ENCODE peak calls at places on chromosomes 2 and 18, in five cellular contexts. O is frontal cortex; B is occipital lobe; A is stimulated activated CD4-positive, alpha-beta T cell treated with anti-CD3 and anti-CD28 coated beads, Interleukin-2, amount 100 ng/mL, for 48 hours; D is brain pericyte. R is an unnamed sample.

GRCh38 chr2:105143467-105144127 is 97.9 kb upstream of the GPR45 start:
- DNase-seq in B (peak; percentile 34), O (peak; percentile 52), A (peak; percentile 24), D (no peak), R (no peak)

GRCh38 chr2:64646007-64646880 is 7.5 kb downstream of the SERTAD2 start:
- DNase-seq in A (peak; percentile 90), D (no peak), O (peak; percentile 65), B (peak; percentile 78), R (no peak)

GRCh38 chr2:241156997-241157441 is 6.8 kb downstream of the PPP1R7 start:
- DNase-seq in D (peak; percentile 29), A (no peak), B (peak; percentile 65), O (no peak), R (no peak)

GRCh38 chr2:150888337-150888736 is 373.3 kb downstream of the RBM43 start:
- DNase-seq in B (no peak), O (no peak), D (no peak), A (no peak), R (no peak)

GRCh38 chr18:23131693-23132319 is 3.5 kb upstream of the CABLES1 start:
- DNase-seq in A (peak; percentile 60), B (no peak), O (peak; percentile 56), D (peak; percentile 60), R (no peak)

GRCh38 chr2:19425419-19425818 is 67.0 kb upstream of the OSR1 start:
- DNase-seq in B (no peak), D (no peak), O (no peak), A (no peak), R (no peak)

GRCh38 chr18:45760443-45761036 is 36.6 kb downstream of the SLC14A1 start:
- DNase-seq in B (no peak), A (no peak), O (no peak), D (no peak), R (no peak)

GRCh38 chr18:41967680-41968079 is 12.6 kb downstream of the PIK3C3 start:
- DNase-seq in A (no peak), O (no peak), D (no peak), B (no peak), R (no peak)

GRCh38 chr2:96330407-96330806 is 5.2 kb upstream of the NCAPH start:
- DNase-seq in B (no peak), A (no peak), D (no peak), O (no peak), R (no peak)

GRCh38 chr2:233184669-233185068 is 66.8 kb upstream of the ATG16L1 start:
- DNase-seq in A (no peak), B (no peak), D (no peak), O (no peak), R (no peak)

GRCh38 chr18:55781481-55781957 is 193.5 kb upstream of the TCF4 start:
- DNase-seq in A (no peak), D (no peak), B (peak; percentile 48), O (peak; percentile 48), R (no peak)

GRCh38 chr18:10579079-10579867 is 53.4 kb downstream of the NAPG start:
- DNase-seq in A (no peak), B (no peak), D (no peak), O (no peak), R (no peak)

GRCh38 chr2:96393989-96394761 is 58.6 kb downstream of the NCAPH start:
- DNase-seq in O (peak; percentile 39), A (no peak), B (peak; percentile 14), D (no peak), R (no peak)

GRCh38 chr2:159904565-159905281 is 106.7 kb upstream of the CD302 start:
- DNase-seq in O (peak; percentile 33), B (no peak), D (no peak), A (peak; percentile 73), R (no peak)